ENCODE peak calls at places on chromosomes 1 and 21, in six cellular contexts. V is OCI-LY7, Y is GM23338, E is PC-3, M is SK-N-SH, P is neural progenitor cell. I is an unnamed sample.

GRCh38 chr1:152328801-152329391 is 3.9 kb upstream of the FLG start:
- DNase-seq in V (no peak), Y (peak; percentile 16), E (no peak), M (no peak), P (no peak), I (no peak)

GRCh38 chr21:28627261-28627660 is 365.4 kb downstream of the LTN1 start:
- DNase-seq in V (no peak), Y (no peak), E (no peak), M (no peak), P (no peak), I (no peak)

GRCh38 chr1:160779662-160780397 is 16.1 kb upstream of the LY9 start:
- DNase-seq in V (peak; percentile 82), Y (peak; percentile 86), E (peak; percentile 53), M (peak; percentile 47), P (peak; percentile 60), I (peak; percentile 27)

GRCh38 chr21:41980561-41980960 is 26.7 kb upstream of the C2CD2 start:
- DNase-seq in V (no peak), Y (no peak), E (no peak), M (no peak), P (no peak), I (no peak)

GRCh38 chr1:198619375-198620140 is 19.3 kb upstream of the PTPRC start:
- DNase-seq in V (peak; percentile 72), Y (no peak), E (no peak), M (no peak), P (no peak), I (no peak)

GRCh38 chr21:40331182-40331581 is 463.9 kb downstream of the PCP4 start:
- DNase-seq in V (no peak), Y (no peak), E (no peak), M (no peak), P (no peak), I (no peak)

GRCh38 chr1:97930472-97930871 is 9.6 kb upstream of the DPYD start:
- DNase-seq in V (no peak), Y (no peak), E (no peak), M (no peak), P (no peak), I (no peak)

GRCh38 chr1:11533790-11534787 is 55.1 kb downstream of the DISP3 start:
- DNase-seq in V (no peak), Y (no peak), E (no peak), M (no peak), P (no peak), I (no peak)

GRCh38 chr1:14897997-14898645 is 255.4 kb upstream of the TMEM51 start:
- DNase-seq in V (no peak), Y (no peak), E (no peak), M (no peak), P (no peak), I (no peak)

GRCh38 chr1:64691631-64692030 is 53.2 kb upstream of the RAVER2 start:
- DNase-seq in V (no peak), Y (peak; percentile 24), E (peak; percentile 20), M (no peak), P (no peak), I (no peak)

GRCh38 chr21:28699591-28700259 is 293.0 kb downstream of the LTN1 start:
- DNase-seq in V (no peak), Y (no peak), E (no peak), M (no peak), P (no peak), I (no peak)

GRCh38 chr1:7572654-7573152 is 198.4 kb upstream of the VAMP3 start:
- DNase-seq in V (no peak), Y (no peak), E (no peak), M (peak; percentile 50), P (no peak), I (no peak)

GRCh38 chr1:20008391-20008841 is 29.0 kb upstream of the PLA2G2A start:
- DNase-seq in V (no peak), Y (no peak), E (no peak), M (no peak), P (no peak), I (peak; percentile 60)

GRCh38 chr1:184822267-184822666 is 67.6 kb upstream of the EDEM3 start:
- DNase-seq in V (no peak), Y (no peak), E (no peak), M (no peak), P (no peak), I (no peak)

GRCh38 chr1:233543338-233544255 is 70.3 kb upstream of the KCNK1 start:
- DNase-seq in V (no peak), Y (no peak), E (peak; percentile 98), M (no peak), P (no peak), I (peak; percentile 85)

GRCh38 chr1:97061604-97062003 is 340.0 kb downstream of the PTBP2 start:
- DNase-seq in V (no peak), Y (no peak), E (no peak), M (no peak), P (no peak), I (no peak)

GRCh38 chr1:53957231-53957818 is 11.2 kb downstream of the LRRC42 start:
- DNase-seq in V (no peak), Y (peak; percentile 22), E (peak; percentile 63), M (no peak), P (no peak), I (peak; percentile 74)

GRCh38 chr1:209490013-209490412 is 93.5 kb upstream of the CAMK1G start:
- DNase-seq in V (no peak), Y (peak; percentile 60), E (peak; percentile 82), M (peak; percentile 18), P (peak; percentile 8), I (peak; percentile 22)

GRCh38 chr1:101264699-101265098 is 27.9 kb downstream of the S1PR1 start:
- DNase-seq in V (no peak), Y (no peak), E (peak; percentile 76), M (peak; percentile 15), P (no peak), I (no peak)

GRCh38 chr1:25610822-25611630 is 5.6 kb upstream of the MAN1C1 start:
- DNase-seq in V (peak; percentile 54), Y (no peak), E (peak; percentile 41), M (peak; percentile 54), P (no peak), I (no peak)

GRCh38 chr1:208431721-208432120 is 187.5 kb upstream of the PLXNA2 start:
- DNase-seq in V (no peak), Y (no peak), E (peak; percentile 90), M (no peak), P (no peak), I (no peak)

GRCh38 chr1:63049135-63049534 is 265.2 kb downstream of the ATG4C start:
- DNase-seq in V (no peak), Y (no peak), E (no peak), M (no peak), P (no peak), I (no peak)

GRCh38 chr21:28334407-28334806 is 658.3 kb downstream of the LTN1 start:
- DNase-seq in V (peak; percentile 82), Y (no peak), E (peak; percentile 74), M (no peak), P (no peak), I (no peak)

GRCh38 chr1:74388855-74389254 is 123.6 kb downstream of the LRRC53 start:
- DNase-seq in V (no peak), Y (no peak), E (no peak), M (no peak), P (no peak), I (no peak)

GRCh38 chr1:34899906-34900305 is 29.5 kb downstream of the DLGAP3 start:
- DNase-seq in V (no peak), Y (no peak), E (no peak), M (no peak), P (no peak), I (no peak)

GRCh38 chr21:31299291-31300147 is 44.5 kb downstream of the TIAM1 start:
- DNase-seq in V (no peak), Y (no peak), E (no peak), M (no peak), P (no peak), I (peak; percentile 34)
- TF ChIP-seq EZH2phosphoT487 in V (no peak), Y (no peak), E (no peak), M (no peak), P (no peak), I (no peak)

GRCh38 chr21:46211786-46212720 is 16.5 kb downstream of the LSS start:
- DNase-seq in V (no peak), Y (no peak), E (peak; percentile 43), M (no peak), P (no peak), I (no peak)

GRCh38 chr21:46212721-46213484 is 15.7 kb downstream of the LSS start:
- DNase-seq in V (no peak), Y (no peak), E (no peak), M (no peak), P (no peak), I (no peak)

GRCh38 chr21:46208761-46209721 is 19.5 kb downstream of the LSS start:
- DNase-seq in V (no peak), Y (no peak), E (no peak), M (no peak), P (no peak), I (no peak)

GRCh38 chr21:46210378-46211136 is 18.0 kb downstream of the LSS start:
- DNase-seq in V (no peak), Y (peak; percentile 11), E (no peak), M (no peak), P (peak; percentile 19), I (no peak)

GRCh38 chr21:46211376-46211775 is 17.2 kb downstream of the LSS start:
- DNase-seq in V (no peak), Y (no peak), E (no peak), M (no peak), P (no peak), I (no peak)
- TF ChIP-seq EZH2phosphoT487 in V (no peak), Y (no peak), E (no peak), M (no peak), P (no peak), I (no peak)

GRCh38 chr1:23417570-23417969 is 7.0 kb downstream of the TCEA3 start:
- DNase-seq in V (no peak), Y (no peak), E (no peak), M (peak; percentile 87), P (no peak), I (peak; percentile 62)
- TF ChIP-seq EZH2phosphoT487 in V (no peak), Y (no peak), E (no peak), M (no peak), P (no peak), I (no peak)

GRCh38 chr1:214451591-214451990 is 99.8 kb downstream of the PTPN14 start:
- DNase-seq in V (no peak), Y (no peak), E (no peak), M (no peak), P (no peak), I (no peak)

GRCh38 chr1:214454619-214455396 is 96.6 kb downstream of the PTPN14 start:
- DNase-seq in V (no peak), Y (no peak), E (peak; percentile 64), M (no peak), P (no peak), I (no peak)

GRCh38 chr1:214455971-214456867 is 95.2 kb downstream of the PTPN14 start:
- DNase-seq in V (no peak), Y (no peak), E (peak; percentile 56), M (no peak), P (no peak), I (no peak)

GRCh38 chr1:214452152-214452806 is 99.1 kb downstream of the PTPN14 start:
- DNase-seq in V (no peak), Y (peak; percentile 64), E (no peak), M (no peak), P (no peak), I (no peak)

GRCh38 chr1:214453109-214453722 is 98.2 kb downstream of the PTPN14 start:
- DNase-seq in V (no peak), Y (no peak), E (peak; percentile 66), M (no peak), P (no peak), I (no peak)
- TF ChIP-seq EZH2phosphoT487 in V (no peak), Y (no peak), E (no peak), M (no peak), P (no peak), I (no peak)

GRCh38 chr1:239237912-239238311 is 148.5 kb upstream of the CHRM3 start:
- DNase-seq in V (no peak), Y (peak; percentile 65), E (no peak), M (no peak), P (peak; percentile 27), I (no peak)
- TF ChIP-seq EZH2phosphoT487 in V (no peak), Y (no peak), E (no peak), M (no peak), P (no peak), I (no peak)